ENCODE peak calls at places on chromosomes 16 and 17, in seven cellular contexts. One of them, this sample, is unnamed.

GRCh38 chr17:36616391-36617029 is 15.1 kb downstream of the MRM1 start:
- DNase-seq in breast epithelium: no peak
- DNase-seq in DND-41: no peak
- DNase-seq in heart left ventricle: no peak
- DNase-seq in A673: no peak
- DNase-seq in cardiac muscle cell: no peak
- DNase-seq in pancreas: no peak
- DNase-seq in this sample: peak; percentile 39

GRCh38 chr17:82931696-82932060 is 91.9 kb upstream of the ZNF750 start:
- DNase-seq in heart left ventricle: no peak
- DNase-seq in A673: peak; percentile 85
- DNase-seq in cardiac muscle cell: no peak
- DNase-seq in breast epithelium: peak; percentile 69
- DNase-seq in DND-41: no peak
- DNase-seq in pancreas: no peak
- DNase-seq in this sample: no peak

GRCh38 chr17:82045916-82046484 is 5.6 kb downstream of the RFNG start:
- DNase-seq in cardiac muscle cell: no peak
- DNase-seq in pancreas: peak; percentile 45
- DNase-seq in A673: no peak
- DNase-seq in heart left ventricle: no peak
- DNase-seq in breast epithelium: no peak
- DNase-seq in DND-41: no peak
- DNase-seq in this sample: no peak

GRCh38 chr17:80456465-80457235 is 19.8 kb downstream of the NPTX1 start:
- DNase-seq in cardiac muscle cell: no peak
- DNase-seq in breast epithelium: no peak
- DNase-seq in DND-41: no peak
- DNase-seq in heart left ventricle: no peak
- DNase-seq in A673: no peak
- DNase-seq in pancreas: peak; percentile 60
- DNase-seq in this sample: no peak

GRCh38 chr17:5237541-5238016 is 2.9 kb upstream of the SCIMP start:
- DNase-seq in pancreas: no peak
- DNase-seq in breast epithelium: no peak
- DNase-seq in A673: peak; percentile 46
- DNase-seq in cardiac muscle cell: peak; percentile 51
- DNase-seq in heart left ventricle: no peak
- DNase-seq in DND-41: peak; percentile 42
- DNase-seq in this sample: peak; percentile 94

GRCh38 chr17:40510328-40510648 is 8.9 kb upstream of the TNS4 start:
- DNase-seq in breast epithelium: peak; percentile 92
- DNase-seq in DND-41: no peak
- DNase-seq in cardiac muscle cell: no peak
- DNase-seq in A673: no peak
- DNase-seq in pancreas: no peak
- DNase-seq in heart left ventricle: no peak
- DNase-seq in this sample: peak; percentile 90

GRCh38 chr16:81873843-81874752 is 95.0 kb downstream of the PLCG2 start:
- DNase-seq in heart left ventricle: no peak
- DNase-seq in cardiac muscle cell: peak; percentile 75
- DNase-seq in breast epithelium: peak; percentile 54
- DNase-seq in pancreas: no peak
- DNase-seq in A673: peak; percentile 62
- DNase-seq in DND-41: peak; percentile 57
- DNase-seq in this sample: peak; percentile 89

GRCh38 chr16:30053376-30054015 is 12.1 kb upstream of the ALDOA start:
- DNase-seq in heart left ventricle: no peak
- DNase-seq in A673: peak; percentile 92
- DNase-seq in pancreas: no peak
- DNase-seq in breast epithelium: no peak
- DNase-seq in DND-41: no peak
- DNase-seq in cardiac muscle cell: no peak
- DNase-seq in this sample: peak; percentile 61

GRCh38 chr17:7173687-7174602 is 5.2 kb downstream of the ASGR1 start:
- DNase-seq in heart left ventricle: peak; percentile 84
- DNase-seq in pancreas: no peak
- DNase-seq in breast epithelium: no peak
- DNase-seq in A673: peak; percentile 27
- DNase-seq in DND-41: no peak
- DNase-seq in cardiac muscle cell: peak; percentile 63
- DNase-seq in this sample: peak; percentile 98

GRCh38 chr17:3602499-3602898 is 6.7 kb downstream of the TRPV1 start:
- DNase-seq in DND-41: peak; percentile 20
- DNase-seq in A673: peak; percentile 50
- DNase-seq in breast epithelium: no peak
- DNase-seq in cardiac muscle cell: peak; percentile 59
- DNase-seq in pancreas: no peak
- DNase-seq in heart left ventricle: no peak
- DNase-seq in this sample: peak; percentile 86

GRCh38 chr17:82400206-82400605 is 17.9 kb upstream of the HEXD start:
- DNase-seq in heart left ventricle: no peak
- DNase-seq in DND-41: no peak
- DNase-seq in cardiac muscle cell: no peak
- DNase-seq in breast epithelium: no peak
- DNase-seq in pancreas: no peak
- DNase-seq in A673: no peak
- DNase-seq in this sample: no peak

GRCh38 chr17:57811633-57812280 is 38.1 kb downstream of the MRPS23 start:
- DNase-seq in cardiac muscle cell: no peak
- DNase-seq in DND-41: no peak
- DNase-seq in heart left ventricle: no peak
- DNase-seq in A673: no peak
- DNase-seq in breast epithelium: no peak
- DNase-seq in pancreas: no peak
- DNase-seq in this sample: peak; percentile 66

GRCh38 chr16:11868412-11868980 is 17.2 kb upstream of the RSL1D1 start:
- DNase-seq in pancreas: no peak
- DNase-seq in cardiac muscle cell: no peak
- DNase-seq in DND-41: no peak
- DNase-seq in heart left ventricle: no peak
- DNase-seq in breast epithelium: no peak
- DNase-seq in A673: no peak
- DNase-seq in this sample: no peak

GRCh38 chr17:45332989-45333701 is 16.3 kb upstream of the MAP3K14 start:
- DNase-seq in DND-41: no peak
- DNase-seq in cardiac muscle cell: no peak
- DNase-seq in A673: no peak
- DNase-seq in pancreas: no peak
- DNase-seq in breast epithelium: no peak
- DNase-seq in heart left ventricle: no peak
- DNase-seq in this sample: peak; percentile 51

GRCh38 chr17:43018008-43018853 is 4.0 kb downstream of the VAT1 start:
- DNase-seq in heart left ventricle: no peak
- DNase-seq in DND-41: peak; percentile 43
- DNase-seq in breast epithelium: no peak
- DNase-seq in pancreas: no peak
- DNase-seq in A673: no peak
- DNase-seq in cardiac muscle cell: peak; percentile 86
- DNase-seq in this sample: peak; percentile 73

GRCh38 chr17:48522031-48522593 is 8.7 kb downstream of the HOXB1 start:
- DNase-seq in cardiac muscle cell: peak; percentile 87
- DNase-seq in pancreas: no peak
- DNase-seq in heart left ventricle: no peak
- DNase-seq in DND-41: no peak
- DNase-seq in breast epithelium: peak; percentile 27
- DNase-seq in A673: no peak
- DNase-seq in this sample: peak; percentile 70

GRCh38 chr17:81731271-81731670 is 19.2 kb downstream of the SLC25A10 start:
- DNase-seq in pancreas: no peak
- DNase-seq in DND-41: no peak
- DNase-seq in A673: peak; percentile 64
- DNase-seq in heart left ventricle: no peak
- DNase-seq in breast epithelium: no peak
- DNase-seq in cardiac muscle cell: no peak
- DNase-seq in this sample: no peak

GRCh38 chr17:68182940-68183551 is 64.8 kb upstream of the AMZ2 start:
- DNase-seq in breast epithelium: peak; percentile 16
- DNase-seq in cardiac muscle cell: no peak
- DNase-seq in pancreas: no peak
- DNase-seq in A673: no peak
- DNase-seq in heart left ventricle: no peak
- DNase-seq in DND-41: peak; percentile 89
- DNase-seq in this sample: peak; percentile 88

GRCh38 chr17:8955560-8955959 is 9.9 kb downstream of the PIK3R5 start:
- DNase-seq in A673: no peak
- DNase-seq in cardiac muscle cell: no peak
- DNase-seq in heart left ventricle: no peak
- DNase-seq in DND-41: no peak
- DNase-seq in breast epithelium: no peak
- DNase-seq in pancreas: no peak
- DNase-seq in this sample: no peak

GRCh38 chr17:8955021-8955420 is 10.5 kb downstream of the PIK3R5 start:
- DNase-seq in heart left ventricle: no peak
- DNase-seq in cardiac muscle cell: no peak
- DNase-seq in pancreas: no peak
- DNase-seq in breast epithelium: no peak
- DNase-seq in DND-41: no peak
- DNase-seq in A673: no peak
- DNase-seq in this sample: no peak

GRCh38 chr17:8951210-8951609 is 14.3 kb downstream of the PIK3R5 start:
- DNase-seq in heart left ventricle: no peak
- DNase-seq in breast epithelium: no peak
- DNase-seq in cardiac muscle cell: no peak
- DNase-seq in DND-41: no peak
- DNase-seq in pancreas: no peak
- DNase-seq in A673: no peak
- DNase-seq in this sample: no peak

GRCh38 chr17:8954339-8954738 is 11.2 kb downstream of the PIK3R5 start:
- DNase-seq in A673: peak; percentile 60
- DNase-seq in cardiac muscle cell: no peak
- DNase-seq in DND-41: peak; percentile 85
- DNase-seq in pancreas: no peak
- DNase-seq in heart left ventricle: peak; percentile 80
- DNase-seq in breast epithelium: no peak
- DNase-seq in this sample: peak; percentile 88

DNA sequence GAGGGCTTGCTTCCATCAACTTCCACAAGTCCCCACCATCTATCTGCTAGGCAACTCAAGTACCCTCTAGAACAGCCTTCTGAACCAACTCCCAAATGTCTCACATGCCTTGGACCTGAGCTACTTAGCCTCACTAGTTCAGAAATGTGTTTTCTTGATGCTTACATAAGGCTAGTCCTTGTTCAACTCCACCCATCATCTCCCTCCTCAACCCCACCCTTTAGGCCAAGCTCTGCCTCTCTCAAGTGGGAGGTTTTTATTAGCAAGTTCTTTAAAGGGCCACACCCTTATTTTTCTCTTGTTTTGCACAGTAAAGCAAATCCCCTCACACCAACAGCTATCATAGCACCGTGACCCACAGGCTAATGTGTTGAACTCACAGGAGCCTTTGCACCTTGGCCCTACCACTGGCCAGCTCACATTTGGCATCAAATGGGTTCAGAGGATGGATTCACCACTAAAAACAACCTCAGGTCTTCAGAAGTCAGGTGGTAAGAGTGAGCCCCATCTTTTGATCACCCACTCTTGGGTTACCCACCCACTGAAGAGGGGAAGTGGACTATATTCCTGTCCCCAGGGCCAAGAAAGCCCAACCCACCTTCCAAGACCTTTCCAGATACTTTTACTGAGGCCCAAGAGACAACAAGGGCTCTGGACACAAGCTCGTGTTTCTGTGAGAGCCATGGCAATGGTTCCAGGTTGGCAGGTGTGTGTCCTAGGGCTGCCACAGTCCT is 12.2 kb downstream of the PIK3R5 start:
- DNase-seq in cardiac muscle cell: no peak
- DNase-seq in breast epithelium: no peak
- DNase-seq in A673: no peak
- DNase-seq in DND-41: no peak
- DNase-seq in heart left ventricle: no peak
- DNase-seq in pancreas: no peak
- DNase-seq in this sample: no peak
- H3K4me1 ChIP-seq in cardiac muscle cell: no peaks in the 10 kb centered on the region
- H3K4me1 ChIP-seq in breast epithelium: no peaks in the 10 kb centered on the region
- H3K4me1 ChIP-seq in A673: no peaks in the 10 kb centered on the region
- H3K4me1 ChIP-seq in DND-41: peaks cover 51% of the 10 kb centered on the region
- H3K4me1 ChIP-seq in heart left ventricle: peaks cover 3% of the 10 kb centered on the region
- H3K4me1 ChIP-seq in pancreas: no peaks in the 10 kb centered on the region
- H3K4me1 ChIP-seq in this sample: no peaks in the 10 kb centered on the region

GRCh38 chr17:64599827-64600226 is 62.3 kb downstream of the SMURF2 start:
- DNase-seq in pancreas: no peak
- DNase-seq in heart left ventricle: no peak
- DNase-seq in A673: no peak
- DNase-seq in cardiac muscle cell: no peak
- DNase-seq in DND-41: no peak
- DNase-seq in breast epithelium: no peak
- DNase-seq in this sample: no peak
- H3K36me3 ChIP-seq in pancreas: no peaks in the 10 kb centered on the region
- H3K36me3 ChIP-seq in heart left ventricle: peaks cover 5% of the 10 kb centered on the region
- H3K36me3 ChIP-seq in A673: no peaks in the 10 kb centered on the region
- H3K36me3 ChIP-seq in cardiac muscle cell: peaks cover 7% of the 10 kb centered on the region
- H3K36me3 ChIP-seq in DND-41: peaks cover 18% of the 10 kb centered on the region
- H3K36me3 ChIP-seq in breast epithelium: no peaks in the 10 kb centered on the region
- H3K36me3 ChIP-seq in this sample: peaks cover 21% of the 10 kb centered on the region

GRCh38 chr16:23333962-23334361 is 31.9 kb downstream of the SCNN1B start:
- DNase-seq in breast epithelium: no peak
- DNase-seq in cardiac muscle cell: no peak
- DNase-seq in DND-41: no peak
- DNase-seq in heart left ventricle: no peak
- DNase-seq in pancreas: no peak
- DNase-seq in A673: no peak
- DNase-seq in this sample: no peak
- H3K27ac ChIP-seq in breast epithelium: no peak overlapping the region
- H3K27ac ChIP-seq in cardiac muscle cell: no peak overlapping the region
- H3K27ac ChIP-seq in DND-41: no peak overlapping the region
- H3K27ac ChIP-seq in heart left ventricle: no peak overlapping the region
- H3K27ac ChIP-seq in pancreas: no peak overlapping the region
- H3K27ac ChIP-seq in A673: peak overlapping the region; percentile 61
- H3K27ac ChIP-seq in this sample: no peak overlapping the region

GRCh38 chr16:79838860-79839259 is 238.3 kb upstream of the MAF start:
- DNase-seq in cardiac muscle cell: no peak
- DNase-seq in heart left ventricle: no peak
- DNase-seq in DND-41: no peak
- DNase-seq in A673: no peak
- DNase-seq in pancreas: no peak
- DNase-seq in breast epithelium: no peak
- DNase-seq in this sample: no peak
- H3K4me1 ChIP-seq in cardiac muscle cell: no peaks in the 10 kb centered on the region
- H3K4me1 ChIP-seq in heart left ventricle: peaks cover 3% of the 10 kb centered on the region
- H3K4me1 ChIP-seq in DND-41: no peaks in the 10 kb centered on the region
- H3K4me1 ChIP-seq in A673: no peaks in the 10 kb centered on the region
- H3K4me1 ChIP-seq in pancreas: no peaks in the 10 kb centered on the region
- H3K4me1 ChIP-seq in breast epithelium: no peaks in the 10 kb centered on the region
- H3K4me1 ChIP-seq in this sample: no peaks in the 10 kb centered on the region

DNA sequence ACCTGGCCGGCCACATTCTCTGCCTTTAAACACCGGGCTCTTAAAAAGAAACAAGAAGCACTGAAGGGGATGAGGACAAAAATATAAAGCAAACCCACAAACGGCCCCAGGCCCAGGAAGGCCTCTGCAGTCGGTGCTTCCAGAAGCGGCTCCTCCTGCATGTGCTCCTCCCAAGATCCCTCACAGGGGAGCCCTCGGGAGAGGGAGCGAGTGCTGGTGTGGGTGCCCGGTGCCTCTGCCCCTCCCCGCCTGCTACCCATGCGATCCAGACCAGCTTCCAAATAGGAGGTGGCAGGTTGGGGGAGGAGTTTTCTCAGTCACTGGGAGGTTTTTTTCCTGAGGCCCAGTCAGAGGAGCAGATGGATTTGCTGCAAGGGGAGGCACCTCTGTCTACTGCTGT is 15.8 kb downstream of the KDM8 start:
- DNase-seq in A673: no peak
- DNase-seq in breast epithelium: no peak
- DNase-seq in DND-41: no peak
- DNase-seq in pancreas: peak; percentile 44
- DNase-seq in cardiac muscle cell: no peak
- DNase-seq in heart left ventricle: peak; percentile 39
- DNase-seq in this sample: no peak
- H3K36me3 ChIP-seq in A673: no peaks in the 10 kb centered on the region
- H3K36me3 ChIP-seq in breast epithelium: no peaks in the 10 kb centered on the region
- H3K36me3 ChIP-seq in DND-41: peaks cover 85% of the 10 kb centered on the region
- H3K36me3 ChIP-seq in pancreas: no peaks in the 10 kb centered on the region
- H3K36me3 ChIP-seq in cardiac muscle cell: no peaks in the 10 kb centered on the region
- H3K36me3 ChIP-seq in heart left ventricle: no peaks in the 10 kb centered on the region
- H3K36me3 ChIP-seq in this sample: peaks cover 4% of the 10 kb centered on the region

This sample was measured in endodermal cell.